ENCODE peak calls at places on chromosomes 4 and X, in nine cellular contexts. One of them, this sample, is unnamed.

GRCh38 chr4:47705326-47705981 is 132.4 kb downstream of the CORIN start:
- DNase-seq in naive thymus-derived CD4-positive, alpha-beta T cell: no peak
- DNase-seq in activated CD4-positive, alpha-beta T cell treated with anti-CD3 and anti-CD28 coated beads, Interleukin-2, amount 50 U/mL, for 24 hours: no peak
- DNase-seq in fibroblast of the aortic adventitia: peak
- DNase-seq in NCI-H1092: peak
- DNase-seq in NCI-H748 treated with DMSO at 0.1 percent for 48 hours: no peak
- DNase-seq in DND-41: no peak
- DNase-seq in adrenal gland: no peak
- DNase-seq in SK-N-SH: peak
- DNase-seq in this sample: no peak

GRCh38 chr4:39975488-39976089 is 2.1 kb downstream of the PDS5A start:
- DNase-seq in naive thymus-derived CD4-positive, alpha-beta T cell: no peak
- DNase-seq in activated CD4-positive, alpha-beta T cell treated with anti-CD3 and anti-CD28 coated beads, Interleukin-2, amount 50 U/mL, for 24 hours: no peak
- DNase-seq in fibroblast of the aortic adventitia: peak
- DNase-seq in NCI-H1092: no peak
- DNase-seq in NCI-H748 treated with DMSO at 0.1 percent for 48 hours: no peak
- DNase-seq in DND-41: no peak
- DNase-seq in adrenal gland: no peak
- DNase-seq in SK-N-SH: no peak
- DNase-seq in this sample: no peak

GRCh38 chr4:38046735-38047487 is 86.7 kb downstream of the PTTG2 start:
- DNase-seq in naive thymus-derived CD4-positive, alpha-beta T cell: no peak
- DNase-seq in activated CD4-positive, alpha-beta T cell treated with anti-CD3 and anti-CD28 coated beads, Interleukin-2, amount 50 U/mL, for 24 hours: no peak
- DNase-seq in fibroblast of the aortic adventitia: peak
- DNase-seq in NCI-H1092: no peak
- DNase-seq in NCI-H748 treated with DMSO at 0.1 percent for 48 hours: no peak
- DNase-seq in DND-41: no peak
- DNase-seq in adrenal gland: no peak
- DNase-seq in SK-N-SH: no peak
- DNase-seq in this sample: no peak

GRCh38 chr4:187992971-187993370 is 2.6 kb upstream of the ZFP42 start:
- DNase-seq in naive thymus-derived CD4-positive, alpha-beta T cell: no peak
- DNase-seq in activated CD4-positive, alpha-beta T cell treated with anti-CD3 and anti-CD28 coated beads, Interleukin-2, amount 50 U/mL, for 24 hours: no peak
- DNase-seq in fibroblast of the aortic adventitia: no peak
- DNase-seq in NCI-H1092: no peak
- DNase-seq in NCI-H748 treated with DMSO at 0.1 percent for 48 hours: no peak
- DNase-seq in DND-41: no peak
- DNase-seq in adrenal gland: no peak
- DNase-seq in SK-N-SH: no peak
- DNase-seq in this sample: no peak

GRCh38 chrX:45602151-45602550 is 401.5 kb upstream of the DIPK2B start:
- DNase-seq in naive thymus-derived CD4-positive, alpha-beta T cell: no peak
- DNase-seq in activated CD4-positive, alpha-beta T cell treated with anti-CD3 and anti-CD28 coated beads, Interleukin-2, amount 50 U/mL, for 24 hours: no peak
- DNase-seq in fibroblast of the aortic adventitia: peak
- DNase-seq in NCI-H1092: no peak
- DNase-seq in NCI-H748 treated with DMSO at 0.1 percent for 48 hours: no peak
- DNase-seq in DND-41: no peak
- DNase-seq in adrenal gland: no peak
- DNase-seq in SK-N-SH: no peak
- DNase-seq in this sample: no peak

GRCh38 chr4:6263541-6264540 is 5.8 kb upstream of the WFS1 start:
- DNase-seq in naive thymus-derived CD4-positive, alpha-beta T cell: no peak
- DNase-seq in activated CD4-positive, alpha-beta T cell treated with anti-CD3 and anti-CD28 coated beads, Interleukin-2, amount 50 U/mL, for 24 hours: no peak
- DNase-seq in fibroblast of the aortic adventitia: peak
- DNase-seq in NCI-H1092: peak
- DNase-seq in NCI-H748 treated with DMSO at 0.1 percent for 48 hours: no peak
- DNase-seq in DND-41: no peak
- DNase-seq in adrenal gland: peak
- DNase-seq in SK-N-SH: peak
- DNase-seq in this sample: no peak

GRCh38 chrX:120380699-120381098 is 18.8 kb downstream of the ATP1B4 start:
- DNase-seq in naive thymus-derived CD4-positive, alpha-beta T cell: peak
- DNase-seq in activated CD4-positive, alpha-beta T cell treated with anti-CD3 and anti-CD28 coated beads, Interleukin-2, amount 50 U/mL, for 24 hours: no peak
- DNase-seq in fibroblast of the aortic adventitia: no peak
- DNase-seq in NCI-H1092: no peak
- DNase-seq in NCI-H748 treated with DMSO at 0.1 percent for 48 hours: peak
- DNase-seq in DND-41: peak
- DNase-seq in adrenal gland: no peak
- DNase-seq in SK-N-SH: no peak
- DNase-seq in this sample: no peak

GRCh38 chr4:172042714-172043114 is 229.5 kb downstream of the GALNTL6 start:
- DNase-seq in naive thymus-derived CD4-positive, alpha-beta T cell: no peak
- DNase-seq in activated CD4-positive, alpha-beta T cell treated with anti-CD3 and anti-CD28 coated beads, Interleukin-2, amount 50 U/mL, for 24 hours: no peak
- DNase-seq in fibroblast of the aortic adventitia: no peak
- DNase-seq in NCI-H1092: peak
- DNase-seq in NCI-H748 treated with DMSO at 0.1 percent for 48 hours: peak
- DNase-seq in DND-41: no peak
- DNase-seq in adrenal gland: peak
- DNase-seq in SK-N-SH: no peak
- DNase-seq in this sample: no peak

GRCh38 chr4:2662598-2662997 is 93.5 kb downstream of the TNIP2 start:
- DNase-seq in naive thymus-derived CD4-positive, alpha-beta T cell: no peak
- DNase-seq in activated CD4-positive, alpha-beta T cell treated with anti-CD3 and anti-CD28 coated beads, Interleukin-2, amount 50 U/mL, for 24 hours: no peak
- DNase-seq in fibroblast of the aortic adventitia: peak
- DNase-seq in NCI-H1092: no peak
- DNase-seq in NCI-H748 treated with DMSO at 0.1 percent for 48 hours: no peak
- DNase-seq in DND-41: no peak
- DNase-seq in adrenal gland: no peak
- DNase-seq in SK-N-SH: no peak
- DNase-seq in this sample: no peak

GRCh38 chr4:128670434-128670999 is 139.0 kb upstream of the JADE1 start:
- DNase-seq in naive thymus-derived CD4-positive, alpha-beta T cell: no peak
- DNase-seq in activated CD4-positive, alpha-beta T cell treated with anti-CD3 and anti-CD28 coated beads, Interleukin-2, amount 50 U/mL, for 24 hours: no peak
- DNase-seq in fibroblast of the aortic adventitia: no peak
- DNase-seq in NCI-H1092: no peak
- DNase-seq in NCI-H748 treated with DMSO at 0.1 percent for 48 hours: no peak
- DNase-seq in DND-41: no peak
- DNase-seq in adrenal gland: no peak
- DNase-seq in SK-N-SH: no peak
- DNase-seq in this sample: no peak

GRCh38 chrX:45070116-45071007 is 130.3 kb downstream of the DIPK2B start:
- DNase-seq in naive thymus-derived CD4-positive, alpha-beta T cell: peak
- DNase-seq in activated CD4-positive, alpha-beta T cell treated with anti-CD3 and anti-CD28 coated beads, Interleukin-2, amount 50 U/mL, for 24 hours: peak
- DNase-seq in fibroblast of the aortic adventitia: peak
- DNase-seq in NCI-H1092: no peak
- DNase-seq in NCI-H748 treated with DMSO at 0.1 percent for 48 hours: peak
- DNase-seq in DND-41: peak
- DNase-seq in adrenal gland: no peak
- DNase-seq in SK-N-SH: peak
- DNase-seq in this sample: peak

GRCh38 chrX:16839852-16840460 is 30.2 kb downstream of the RBBP7 start:
- DNase-seq in naive thymus-derived CD4-positive, alpha-beta T cell: no peak
- DNase-seq in activated CD4-positive, alpha-beta T cell treated with anti-CD3 and anti-CD28 coated beads, Interleukin-2, amount 50 U/mL, for 24 hours: no peak
- DNase-seq in fibroblast of the aortic adventitia: peak
- DNase-seq in NCI-H1092: no peak
- DNase-seq in NCI-H748 treated with DMSO at 0.1 percent for 48 hours: no peak
- DNase-seq in DND-41: no peak
- DNase-seq in adrenal gland: peak
- DNase-seq in SK-N-SH: no peak
- DNase-seq in this sample: no peak

GRCh38 chrX:15903186-15903681 is 48.6 kb upstream of the AP1S2 start:
- DNase-seq in naive thymus-derived CD4-positive, alpha-beta T cell: no peak
- DNase-seq in activated CD4-positive, alpha-beta T cell treated with anti-CD3 and anti-CD28 coated beads, Interleukin-2, amount 50 U/mL, for 24 hours: no peak
- DNase-seq in fibroblast of the aortic adventitia: no peak
- DNase-seq in NCI-H1092: no peak
- DNase-seq in NCI-H748 treated with DMSO at 0.1 percent for 48 hours: no peak
- DNase-seq in DND-41: no peak
- DNase-seq in adrenal gland: no peak
- DNase-seq in SK-N-SH: no peak
- DNase-seq in this sample: no peak

GRCh38 chr4:24991015-24991414 is 39.7 kb downstream of the LGI2 start:
- DNase-seq in naive thymus-derived CD4-positive, alpha-beta T cell: no peak
- DNase-seq in activated CD4-positive, alpha-beta T cell treated with anti-CD3 and anti-CD28 coated beads, Interleukin-2, amount 50 U/mL, for 24 hours: no peak
- DNase-seq in fibroblast of the aortic adventitia: peak
- DNase-seq in NCI-H1092: no peak
- DNase-seq in NCI-H748 treated with DMSO at 0.1 percent for 48 hours: no peak
- DNase-seq in DND-41: no peak
- DNase-seq in adrenal gland: no peak
- DNase-seq in SK-N-SH: no peak
- DNase-seq in this sample: no peak

GRCh38 chr4:154877110-154877760 is 96.2 kb downstream of the RBM46 start:
- DNase-seq in naive thymus-derived CD4-positive, alpha-beta T cell: no peak
- DNase-seq in activated CD4-positive, alpha-beta T cell treated with anti-CD3 and anti-CD28 coated beads, Interleukin-2, amount 50 U/mL, for 24 hours: no peak
- DNase-seq in fibroblast of the aortic adventitia: peak
- DNase-seq in NCI-H1092: no peak
- DNase-seq in NCI-H748 treated with DMSO at 0.1 percent for 48 hours: peak
- DNase-seq in DND-41: no peak
- DNase-seq in adrenal gland: no peak
- DNase-seq in SK-N-SH: no peak
- DNase-seq in this sample: no peak

GRCh38 chr4:137861682-137862081 is 329.4 kb upstream of the PCDH18 start:
- DNase-seq in naive thymus-derived CD4-positive, alpha-beta T cell: no peak
- DNase-seq in activated CD4-positive, alpha-beta T cell treated with anti-CD3 and anti-CD28 coated beads, Interleukin-2, amount 50 U/mL, for 24 hours: no peak
- DNase-seq in fibroblast of the aortic adventitia: peak
- DNase-seq in NCI-H1092: no peak
- DNase-seq in NCI-H748 treated with DMSO at 0.1 percent for 48 hours: no peak
- DNase-seq in DND-41: no peak
- DNase-seq in adrenal gland: no peak
- DNase-seq in SK-N-SH: peak
- DNase-seq in this sample: no peak

GRCh38 chrX:40008841-40009461 is 88.8 kb downstream of the BCOR start:
- DNase-seq in naive thymus-derived CD4-positive, alpha-beta T cell: no peak
- DNase-seq in activated CD4-positive, alpha-beta T cell treated with anti-CD3 and anti-CD28 coated beads, Interleukin-2, amount 50 U/mL, for 24 hours: no peak
- DNase-seq in fibroblast of the aortic adventitia: no peak
- DNase-seq in NCI-H1092: peak
- DNase-seq in NCI-H748 treated with DMSO at 0.1 percent for 48 hours: no peak
- DNase-seq in DND-41: no peak
- DNase-seq in adrenal gland: peak
- DNase-seq in SK-N-SH: peak
- DNase-seq in this sample: no peak

GRCh38 chr4:158836828-158837449 is 68.1 kb downstream of the FNIP2 start:
- DNase-seq in naive thymus-derived CD4-positive, alpha-beta T cell: no peak
- DNase-seq in activated CD4-positive, alpha-beta T cell treated with anti-CD3 and anti-CD28 coated beads, Interleukin-2, amount 50 U/mL, for 24 hours: no peak
- DNase-seq in fibroblast of the aortic adventitia: no peak
- DNase-seq in NCI-H1092: no peak
- DNase-seq in NCI-H748 treated with DMSO at 0.1 percent for 48 hours: no peak
- DNase-seq in DND-41: no peak
- DNase-seq in adrenal gland: no peak
- DNase-seq in SK-N-SH: no peak
- DNase-seq in this sample: no peak

GRCh38 chrX:123993904-123994635 is 32.6 kb downstream of the STAG2 start:
- DNase-seq in naive thymus-derived CD4-positive, alpha-beta T cell: no peak
- DNase-seq in activated CD4-positive, alpha-beta T cell treated with anti-CD3 and anti-CD28 coated beads, Interleukin-2, amount 50 U/mL, for 24 hours: no peak
- DNase-seq in fibroblast of the aortic adventitia: no peak
- DNase-seq in NCI-H1092: no peak
- DNase-seq in NCI-H748 treated with DMSO at 0.1 percent for 48 hours: no peak
- DNase-seq in DND-41: no peak
- DNase-seq in adrenal gland: no peak
- DNase-seq in SK-N-SH: no peak
- DNase-seq in this sample: no peak

GRCh38 chrX:30875957-30876356 is 13.1 kb downstream of the TAB3 start:
- DNase-seq in naive thymus-derived CD4-positive, alpha-beta T cell: no peak
- DNase-seq in activated CD4-positive, alpha-beta T cell treated with anti-CD3 and anti-CD28 coated beads, Interleukin-2, amount 50 U/mL, for 24 hours: no peak
- DNase-seq in fibroblast of the aortic adventitia: peak
- DNase-seq in NCI-H1092: no peak
- DNase-seq in NCI-H748 treated with DMSO at 0.1 percent for 48 hours: no peak
- DNase-seq in DND-41: no peak
- DNase-seq in adrenal gland: no peak
- DNase-seq in SK-N-SH: no peak
- DNase-seq in this sample: no peak

GRCh38 chrX:47218920-47219815 is 687 bp downstream of the CDK16 start:
- DNase-seq in naive thymus-derived CD4-positive, alpha-beta T cell: no peak
- DNase-seq in activated CD4-positive, alpha-beta T cell treated with anti-CD3 and anti-CD28 coated beads, Interleukin-2, amount 50 U/mL, for 24 hours: peak
- DNase-seq in fibroblast of the aortic adventitia: no peak
- DNase-seq in NCI-H1092: peak
- DNase-seq in NCI-H748 treated with DMSO at 0.1 percent for 48 hours: no peak
- DNase-seq in DND-41: peak
- DNase-seq in adrenal gland: peak
- DNase-seq in SK-N-SH: peak
- DNase-seq in this sample: no peak

GRCh38 chrX:150664290-150664689 is 28.9 kb upstream of the MTMR1 start:
- DNase-seq in naive thymus-derived CD4-positive, alpha-beta T cell: no peak
- DNase-seq in activated CD4-positive, alpha-beta T cell treated with anti-CD3 and anti-CD28 coated beads, Interleukin-2, amount 50 U/mL, for 24 hours: no peak
- DNase-seq in fibroblast of the aortic adventitia: peak
- DNase-seq in NCI-H1092: peak
- DNase-seq in NCI-H748 treated with DMSO at 0.1 percent for 48 hours: peak
- DNase-seq in DND-41: no peak
- DNase-seq in adrenal gland: peak
- DNase-seq in SK-N-SH: peak
- DNase-seq in this sample: peak

GRCh38 chr4:60682901-60683300 is 517.2 kb upstream of the ADGRL3 start:
- DNase-seq in naive thymus-derived CD4-positive, alpha-beta T cell: no peak
- DNase-seq in activated CD4-positive, alpha-beta T cell treated with anti-CD3 and anti-CD28 coated beads, Interleukin-2, amount 50 U/mL, for 24 hours: no peak
- DNase-seq in fibroblast of the aortic adventitia: peak
- DNase-seq in NCI-H1092: no peak
- DNase-seq in NCI-H748 treated with DMSO at 0.1 percent for 48 hours: no peak
- DNase-seq in DND-41: no peak
- DNase-seq in adrenal gland: no peak
- DNase-seq in SK-N-SH: no peak
- DNase-seq in this sample: no peak

GRCh38 chr4:79294064-79294463 is 31.8 kb downstream of the NAA11 start:
- DNase-seq in naive thymus-derived CD4-positive, alpha-beta T cell: no peak
- DNase-seq in activated CD4-positive, alpha-beta T cell treated with anti-CD3 and anti-CD28 coated beads, Interleukin-2, amount 50 U/mL, for 24 hours: no peak
- DNase-seq in fibroblast of the aortic adventitia: no peak
- DNase-seq in NCI-H1092: no peak
- DNase-seq in NCI-H748 treated with DMSO at 0.1 percent for 48 hours: no peak
- DNase-seq in DND-41: no peak
- DNase-seq in adrenal gland: no peak
- DNase-seq in SK-N-SH: no peak
- DNase-seq in this sample: peak

GRCh38 chr4:184955636-184956035 is 62.7 kb upstream of the HELT start:
- DNase-seq in naive thymus-derived CD4-positive, alpha-beta T cell: no peak
- DNase-seq in activated CD4-positive, alpha-beta T cell treated with anti-CD3 and anti-CD28 coated beads, Interleukin-2, amount 50 U/mL, for 24 hours: no peak
- DNase-seq in fibroblast of the aortic adventitia: no peak
- DNase-seq in NCI-H1092: no peak
- DNase-seq in NCI-H748 treated with DMSO at 0.1 percent for 48 hours: no peak
- DNase-seq in DND-41: no peak
- DNase-seq in adrenal gland: no peak
- DNase-seq in SK-N-SH: no peak
- DNase-seq in this sample: no peak

GRCh38 chr4:152937535-152938236 is 1.6 kb downstream of the FHDC1 start:
- DNase-seq in naive thymus-derived CD4-positive, alpha-beta T cell: no peak
- DNase-seq in activated CD4-positive, alpha-beta T cell treated with anti-CD3 and anti-CD28 coated beads, Interleukin-2, amount 50 U/mL, for 24 hours: no peak
- DNase-seq in fibroblast of the aortic adventitia: peak
- DNase-seq in NCI-H1092: no peak
- DNase-seq in NCI-H748 treated with DMSO at 0.1 percent for 48 hours: no peak
- DNase-seq in DND-41: peak
- DNase-seq in adrenal gland: no peak
- DNase-seq in SK-N-SH: peak
- DNase-seq in this sample: peak

GRCh38 chr4:15396157-15396800 is 31.6 kb upstream of the C1QTNF7 start:
- DNase-seq in naive thymus-derived CD4-positive, alpha-beta T cell: no peak
- DNase-seq in activated CD4-positive, alpha-beta T cell treated with anti-CD3 and anti-CD28 coated beads, Interleukin-2, amount 50 U/mL, for 24 hours: peak
- DNase-seq in fibroblast of the aortic adventitia: peak
- DNase-seq in NCI-H1092: peak
- DNase-seq in NCI-H748 treated with DMSO at 0.1 percent for 48 hours: peak
- DNase-seq in DND-41: peak
- DNase-seq in adrenal gland: peak
- DNase-seq in SK-N-SH: peak
- DNase-seq in this sample: peak

GRCh38 chr4:76192221-76192620 is 21.4 kb downstream of the SCARB2 start:
- DNase-seq in naive thymus-derived CD4-positive, alpha-beta T cell: no peak
- DNase-seq in activated CD4-positive, alpha-beta T cell treated with anti-CD3 and anti-CD28 coated beads, Interleukin-2, amount 50 U/mL, for 24 hours: no peak
- DNase-seq in fibroblast of the aortic adventitia: no peak
- DNase-seq in NCI-H1092: no peak
- DNase-seq in NCI-H748 treated with DMSO at 0.1 percent for 48 hours: no peak
- DNase-seq in DND-41: no peak
- DNase-seq in adrenal gland: no peak
- DNase-seq in SK-N-SH: no peak
- DNase-seq in this sample: peak

GRCh38 chr4:121462660-121463261 is 81.9 kb upstream of the QRFPR start:
- DNase-seq in naive thymus-derived CD4-positive, alpha-beta T cell: peak
- DNase-seq in activated CD4-positive, alpha-beta T cell treated with anti-CD3 and anti-CD28 coated beads, Interleukin-2, amount 50 U/mL, for 24 hours: peak
- DNase-seq in fibroblast of the aortic adventitia: peak
- DNase-seq in NCI-H1092: peak
- DNase-seq in NCI-H748 treated with DMSO at 0.1 percent for 48 hours: no peak
- DNase-seq in DND-41: peak
- DNase-seq in adrenal gland: peak
- DNase-seq in SK-N-SH: peak
- DNase-seq in this sample: peak

GRCh38 chrX:150989420-150989819 is 6.3 kb downstream of the HMGB3 start:
- DNase-seq in naive thymus-derived CD4-positive, alpha-beta T cell: no peak
- DNase-seq in activated CD4-positive, alpha-beta T cell treated with anti-CD3 and anti-CD28 coated beads, Interleukin-2, amount 50 U/mL, for 24 hours: no peak
- DNase-seq in fibroblast of the aortic adventitia: no peak
- DNase-seq in NCI-H1092: no peak
- DNase-seq in NCI-H748 treated with DMSO at 0.1 percent for 48 hours: no peak
- DNase-seq in DND-41: no peak
- DNase-seq in adrenal gland: no peak
- DNase-seq in SK-N-SH: no peak
- DNase-seq in this sample: no peak

GRCh38 chr4:100497729-100498250 is 20.0 kb downstream of the EMCN start:
- DNase-seq in naive thymus-derived CD4-positive, alpha-beta T cell: no peak
- DNase-seq in activated CD4-positive, alpha-beta T cell treated with anti-CD3 and anti-CD28 coated beads, Interleukin-2, amount 50 U/mL, for 24 hours: no peak
- DNase-seq in fibroblast of the aortic adventitia: peak
- DNase-seq in NCI-H1092: no peak
- DNase-seq in NCI-H748 treated with DMSO at 0.1 percent for 48 hours: no peak
- DNase-seq in DND-41: no peak
- DNase-seq in adrenal gland: no peak
- DNase-seq in SK-N-SH: no peak
- DNase-seq in this sample: no peak